ENCODE peak calls at places on chromosomes 12 and 14, in ten cellular contexts. S is left ventricle myocardium inferior; H is psoas muscle; B is CD8-positive, alpha-beta T cell; J is HCT116; G is trophoblast cell; Z is transverse colon; X is right atrium auricular region; U is cardiac muscle cell; F is heart right ventricle. N is an unnamed sample.
A peak's percentile ranks its signal among the peaks of the same experiment; 100 is the strongest.

GRCh38 chr14:95359974-95360826 is 40.5 kb upstream of the CLMN start:
- DNase-seq in G (no peak), X (peak; percentile 53), Z (no peak), J (no peak), S (no peak), H (no peak), U (peak; percentile 44), F (no peak), B (no peak), N (peak; percentile 46)

GRCh38 chr12:113214938-113215400 is 6.3 kb upstream of the TPCN1 start:
- DNase-seq in F (no peak), H (peak; percentile 79), Z (peak; percentile 53), X (peak; percentile 92), U (peak; percentile 97), J (peak; percentile 93), B (no peak), S (peak; percentile 67), G (peak; percentile 100), N (peak; percentile 63)

GRCh38 chr14:67411375-67411774 is 590 bp downstream of the PLEK2 start:
- DNase-seq in J (no peak), H (no peak), B (no peak), U (no peak), S (no peak), F (no peak), G (no peak), X (no peak), Z (no peak), N (no peak)

GRCh38 chr12:66941150-66941549 is 262.3 kb upstream of the GRIP1 start:
- DNase-seq in F (no peak), B (no peak), U (no peak), J (no peak), G (no peak), Z (no peak), S (no peak), X (no peak), H (no peak), N (no peak)

GRCh38 chr12:115599251-115599811 is 678.2 kb downstream of the MED13L start:
- DNase-seq in J (no peak), S (peak; percentile 35), Z (peak; percentile 8), B (no peak), U (peak; percentile 26), H (no peak), F (peak; percentile 44), G (no peak), X (no peak), N (no peak)

GRCh38 chr14:96085369-96085768 is 46.2 kb downstream of the C14orf132 start:
- DNase-seq in S (no peak), G (no peak), F (no peak), B (no peak), H (no peak), U (no peak), X (no peak), J (no peak), Z (no peak), N (no peak)

GRCh38 chr12:29921307-29921706 is 137.6 kb upstream of the TMTC1 start:
- DNase-seq in B (no peak), H (no peak), Z (no peak), F (no peak), X (no peak), S (no peak), G (no peak), J (peak; percentile 21), U (peak; percentile 56), N (peak; percentile 53)

GRCh38 chr14:96442355-96442754 is 50.4 kb downstream of the AK7 start:
- DNase-seq in F (no peak), J (no peak), Z (no peak), G (no peak), X (no peak), H (no peak), U (peak; percentile 10), B (no peak), S (no peak), N (no peak)

GRCh38 chr14:89365071-89365801 is 51.8 kb downstream of the FOXN3 start:
- DNase-seq in F (no peak), Z (peak; percentile 59), J (no peak), G (peak; percentile 39), U (peak; percentile 40), B (peak; percentile 33), H (no peak), S (no peak), X (peak; percentile 62), N (no peak)

GRCh38 chr12:122974892-122975789 is at the start of gene OGFOD2:
- DNase-seq in S (peak; percentile 93), H (peak; percentile 96), G (peak; percentile 92), U (peak; percentile 93), B (peak; percentile 91), Z (peak; percentile 93), F (peak; percentile 91), J (peak; percentile 81), X (peak; percentile 91), N (peak; percentile 96)
- H3K4me1 ChIP-seq in S (peaks cover 60% of the 10 kb centered on the region), H (peaks cover 35% of the 10 kb centered on the region), G (peaks cover 20% of the 10 kb centered on the region), U (peaks cover 8% of the 10 kb centered on the region), B (peaks cover 33% of the 10 kb centered on the region), Z (peaks cover 45% of the 10 kb centered on the region), F (peaks cover 48% of the 10 kb centered on the region), J (peaks cover 25% of the 10 kb centered on the region), X (peaks cover 53% of the 10 kb centered on the region), N (peaks cover 24% of the 10 kb centered on the region)

GRCh38 chr12:2023365-2023764 is 19.1 kb upstream of the DCP1B start:
- DNase-seq in G (peak; percentile 49), Z (no peak), X (no peak), U (no peak), J (no peak), F (no peak), S (no peak), H (no peak), B (no peak), N (peak; percentile 15)

DNA sequence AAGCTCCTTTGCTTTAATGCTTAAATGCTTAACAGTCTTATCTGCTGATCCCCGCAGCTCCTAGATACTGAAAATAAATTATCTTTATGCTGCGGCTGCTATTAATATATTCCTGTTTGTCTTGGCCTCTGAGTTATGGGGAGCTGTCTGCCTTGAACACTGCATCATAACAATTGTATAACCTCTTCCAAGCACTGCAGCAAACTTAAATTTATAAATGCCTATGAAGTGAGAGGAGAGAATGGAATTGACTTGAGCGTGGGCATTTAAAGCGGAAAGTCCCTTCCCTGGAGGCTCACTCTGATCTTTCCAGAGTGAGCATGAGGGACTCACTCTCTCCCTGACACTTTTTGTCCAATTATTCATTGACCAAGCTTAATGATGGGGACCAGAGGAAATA is 23.1 kb upstream of the DCP1B start:
- DNase-seq in U (no peak), Z (no peak), J (no peak), B (no peak), S (no peak), F (no peak), H (no peak), G (no peak), X (no peak), N (no peak)
- H3K27me3 ChIP-seq in U (no peaks in the 10 kb centered on the region), Z (no peaks in the 10 kb centered on the region), J (peaks cover 66% of the 10 kb centered on the region), B (no peaks in the 10 kb centered on the region), S (no peaks in the 10 kb centered on the region), F (no peaks in the 10 kb centered on the region), H (peaks cover 47% of the 10 kb centered on the region), G (no peaks in the 10 kb centered on the region), X (no peaks in the 10 kb centered on the region), N (peaks cover 8% of the 10 kb centered on the region)

GRCh38 chr14:92317511-92317910 is 5.5 kb upstream of the SLC24A4 start:
- DNase-seq in H (no peak), G (peak; percentile 72), Z (no peak), B (no peak), J (no peak), S (no peak), F (no peak), X (no peak), U (peak; percentile 32), N (no peak)
- H3K4me1 ChIP-seq in H (no peaks in the 10 kb centered on the region), G (no peaks in the 10 kb centered on the region), Z (peaks cover under 1% of the 10 kb centered on the region), B (no peaks in the 10 kb centered on the region), J (peaks cover 13% of the 10 kb centered on the region), S (peaks cover under 1% of the 10 kb centered on the region), F (no peaks in the 10 kb centered on the region), X (peaks cover under 1% of the 10 kb centered on the region), U (no peaks in the 10 kb centered on the region), N (no peaks in the 10 kb centered on the region)

GRCh38 chr12:49335118-49335954 is 1.7 kb downstream of the C1QL4 start:
- DNase-seq in X (no peak), H (no peak), U (no peak), F (no peak), G (no peak), J (no peak), B (no peak), Z (no peak), S (no peak), N (no peak)

GRCh38 chr12:49336645-49337584 is at the start of gene C1QL4:
- DNase-seq in X (peak; percentile 75), F (peak; percentile 86), Z (peak; percentile 87), H (peak; percentile 91), G (peak; percentile 94), S (peak; percentile 83), J (peak; percentile 33), B (peak; percentile 83), U (peak; percentile 75), N (peak; percentile 93)

GRCh38 chr12:49334681-49335080 is 2.3 kb downstream of the C1QL4 start:
- DNase-seq in U (no peak), S (no peak), B (no peak), Z (no peak), J (no peak), X (no peak), G (no peak), F (no peak), H (no peak), N (no peak)

GRCh38 chr12:49334226-49334625 is 2.8 kb downstream of the C1QL4 start:
- DNase-seq in H (no peak), F (no peak), X (no peak), S (no peak), U (no peak), Z (no peak), G (no peak), J (no peak), B (no peak), N (no peak)

DNA sequence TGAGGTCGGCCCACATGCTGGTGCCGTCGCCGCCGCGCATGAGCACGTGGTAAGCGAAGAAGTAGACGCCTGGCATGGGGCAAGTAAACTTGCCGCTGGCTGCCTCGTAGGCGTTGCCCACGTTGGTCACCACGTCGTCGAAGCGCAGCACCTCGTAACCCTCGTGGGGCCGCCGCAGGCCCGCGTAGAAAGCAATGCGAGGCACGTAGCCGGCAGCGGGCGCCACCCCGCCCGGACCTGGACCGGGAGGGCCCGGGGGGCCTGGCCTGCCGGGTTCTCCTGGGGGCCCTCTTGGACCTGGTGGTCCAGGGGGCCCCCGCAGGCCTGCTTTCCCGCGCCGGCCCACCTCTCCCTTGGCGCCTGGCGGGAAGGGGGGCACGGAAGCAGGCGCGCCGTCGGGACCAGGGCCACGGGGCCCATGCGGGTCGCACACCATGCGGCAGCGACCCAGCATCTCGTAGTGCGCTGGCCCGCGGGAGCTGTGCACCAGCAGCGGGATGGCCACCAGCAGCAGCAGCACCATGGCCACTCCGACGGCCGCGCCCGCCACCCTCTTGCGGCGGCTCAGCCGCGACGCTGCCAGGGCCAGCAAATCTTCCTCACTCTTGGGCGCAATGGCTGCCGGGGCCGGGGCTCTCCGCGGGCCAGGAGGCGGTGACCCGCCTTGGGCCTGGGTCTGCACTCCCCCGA is 888 bp downstream of the C1QL4 start:
- DNase-seq in J (no peak), F (no peak), H (no peak), S (no peak), X (no peak), Z (no peak), U (no peak), B (no peak), G (no peak), N (peak; percentile 5)
- H3K27me3 ChIP-seq in J (no peaks in the 10 kb centered on the region), F (peaks cover 63% of the 10 kb centered on the region), H (peaks cover 55% of the 10 kb centered on the region), S (peaks cover 99% of the 10 kb centered on the region), X (peaks cover 25% of the 10 kb centered on the region), Z (peaks cover 71% of the 10 kb centered on the region), U (peaks cover 100% of the 10 kb centered on the region), B (peaks cover 18% of the 10 kb centered on the region), G (peaks cover 59% of the 10 kb centered on the region), N (peaks cover 68% of the 10 kb centered on the region)

N was measured in hepatocyte.